ENCODE peak calls at places on chromosomes 1 and 21, in four cellular contexts. C, J, X and E are unnamed samples.

GRCh38 chr1:178740924-178741323 is 15.9 kb downstream of the RALGPS2 start:
- DNase-seq in C (no peak), J (no peak), X (no peak), E (no peak)

GRCh38 chr21:42534361-42534900 is 20.8 kb downstream of the SLC37A1 start:
- DNase-seq in C (no peak), J (no peak), X (no peak), E (no peak)

GRCh38 chr1:151934048-151934493 is 24.8 kb upstream of the THEM4 start:
- DNase-seq in C (peak), J (no peak), X (peak), E (peak)

GRCh38 chr1:62508187-62508758 is 71.4 kb downstream of the USP1 start:
- DNase-seq in C (peak), J (peak), X (peak), E (peak)

GRCh38 chr1:184820956-184821355 is 66.3 kb upstream of the EDEM3 start:
- DNase-seq in C (no peak), J (no peak), X (no peak), E (no peak)

GRCh38 chr1:2466834-2467554 is 9.1 kb upstream of the PLCH2 start:
- DNase-seq in C (peak), J (no peak), X (no peak), E (peak)

GRCh38 chr1:169879034-169879835 is 14.5 kb downstream of the SCYL3 start:
- DNase-seq in C (no peak), J (no peak), X (no peak), E (no peak)

GRCh38 chr1:50047916-50048694 is 24.4 kb upstream of the AGBL4 start:
- DNase-seq in C (no peak), J (no peak), X (no peak), E (peak)

GRCh38 chr1:112358798-112359408 is 37.1 kb upstream of the CTTNBP2NL start:
- DNase-seq in C (peak), J (no peak), X (peak), E (peak)

GRCh38 chr21:43574741-43575465 is 84.4 kb downstream of the HSF2BP start:
- DNase-seq in C (no peak), J (no peak), X (no peak), E (no peak)

GRCh38 chr21:43578677-43579313 is 80.5 kb downstream of the HSF2BP start:
- DNase-seq in C (no peak), J (no peak), X (no peak), E (no peak)

GRCh38 chr21:43573921-43574320 is 85.4 kb downstream of the HSF2BP start:
- DNase-seq in C (no peak), J (no peak), X (no peak), E (no peak)

GRCh38 chr21:43572443-43572842 is 86.8 kb downstream of the HSF2BP start:
- DNase-seq in C (no peak), J (no peak), X (no peak), E (no peak)

GRCh38 chr21:43575466-43575841 is 83.8 kb downstream of the HSF2BP start:
- DNase-seq in C (no peak), J (no peak), X (no peak), E (no peak)
- TF ChIP-seq BHLHE40 in C (no peak), J (no peak), X (no peak), E (no peak)

DNA sequence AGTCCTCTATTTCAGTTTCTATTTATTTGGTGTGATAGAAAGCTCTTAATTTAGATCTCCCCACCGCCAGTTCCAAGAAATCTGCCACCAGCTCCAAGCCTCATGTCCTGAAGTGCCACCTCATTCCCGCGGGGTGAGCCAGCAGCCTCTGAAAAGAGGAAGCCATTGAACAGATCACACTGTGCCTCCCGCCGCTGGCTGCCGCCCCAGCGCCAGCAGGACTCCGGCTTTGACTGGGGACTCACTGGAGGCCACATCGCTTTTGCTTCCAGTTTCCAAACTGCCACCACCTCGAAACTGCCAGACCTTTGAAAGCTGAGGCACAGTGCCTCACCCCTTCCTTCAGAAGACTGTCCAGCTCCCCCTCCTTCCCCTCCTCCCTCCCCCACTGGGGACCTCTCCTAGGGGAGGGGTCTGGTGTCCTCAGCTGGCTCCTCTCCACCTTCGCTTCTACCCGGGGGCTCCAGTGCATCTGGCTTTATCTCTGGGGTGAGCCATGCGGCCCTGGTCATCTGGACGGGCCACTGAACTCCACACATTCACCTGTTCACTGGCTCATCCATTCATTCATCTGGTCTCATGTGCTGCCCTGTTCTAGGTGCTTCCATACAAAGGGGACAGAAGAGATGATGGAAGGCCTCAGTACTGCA is 59.0 kb downstream of the VPS26C start:
- DNase-seq in C (peak), J (peak), X (peak), E (no peak)
- TF ChIP-seq TARDBP in C (no peak), J (peak), X (no peak), E (no peak)

GRCh38 chr1:223765719-223766340 is 53.5 kb downstream of the CAPN2 start:
- DNase-seq in C (no peak), J (no peak), X (peak), E (no peak)
- TF ChIP-seq BHLHE40 in C (no peak), J (no peak), X (no peak), E (no peak)

DNA sequence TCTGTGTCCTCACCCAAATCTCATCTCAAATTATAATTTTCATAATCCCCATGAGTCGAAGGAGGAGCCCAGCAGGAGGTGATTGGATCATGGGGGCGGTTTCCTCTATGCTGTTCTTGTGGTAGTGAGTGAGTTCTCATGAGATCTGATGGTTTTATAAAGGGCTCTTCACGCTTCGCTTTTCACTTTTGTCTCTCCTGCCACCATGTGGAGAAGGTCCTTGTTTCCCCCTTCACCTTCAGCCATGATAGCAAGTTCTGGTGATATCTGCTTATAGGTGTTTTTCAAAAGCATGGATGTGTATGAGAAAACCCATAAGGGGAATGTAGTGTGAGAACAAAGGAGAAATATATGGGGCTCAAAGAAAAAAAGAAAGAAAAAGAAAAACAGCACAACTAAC is 405.9 kb upstream of the RGS18 start:
- DNase-seq in C (no peak), J (no peak), X (no peak), E (no peak)
- TF ChIP-seq TARDBP in C (no peak), J (no peak), X (no peak), E (no peak)

DNA sequence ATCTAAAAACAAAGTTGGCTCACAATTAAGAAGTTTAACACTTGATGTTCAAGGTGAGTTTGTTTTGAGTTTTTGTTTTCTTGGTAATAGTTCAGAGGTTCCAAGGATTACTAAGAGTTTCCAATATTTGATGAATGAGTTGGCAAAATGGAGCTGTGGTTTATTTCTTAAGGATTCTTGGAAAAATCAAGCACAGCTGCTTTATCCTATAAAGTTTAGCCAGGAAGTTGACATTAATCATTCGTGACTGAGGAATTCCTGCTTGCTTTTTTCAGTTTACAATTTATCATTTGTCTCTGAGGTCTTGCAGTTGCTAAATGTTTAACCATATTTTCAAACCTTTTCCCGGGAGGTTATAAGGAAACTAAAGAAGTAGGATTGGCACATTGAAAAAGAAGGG is 15.2 kb downstream of the VCAM1 start:
- DNase-seq in C (no peak), J (no peak), X (no peak), E (no peak)
- TF ChIP-seq BHLHE40 in C (no peak), J (no peak), X (no peak), E (no peak)

GRCh38 chr21:29264721-29265120 is 34.0 kb upstream of the BACH1 start:
- DNase-seq in C (no peak), J (no peak), X (no peak), E (no peak)
- TF ChIP-seq TARDBP in C (no peak), J (no peak), X (no peak), E (no peak)

DNA sequence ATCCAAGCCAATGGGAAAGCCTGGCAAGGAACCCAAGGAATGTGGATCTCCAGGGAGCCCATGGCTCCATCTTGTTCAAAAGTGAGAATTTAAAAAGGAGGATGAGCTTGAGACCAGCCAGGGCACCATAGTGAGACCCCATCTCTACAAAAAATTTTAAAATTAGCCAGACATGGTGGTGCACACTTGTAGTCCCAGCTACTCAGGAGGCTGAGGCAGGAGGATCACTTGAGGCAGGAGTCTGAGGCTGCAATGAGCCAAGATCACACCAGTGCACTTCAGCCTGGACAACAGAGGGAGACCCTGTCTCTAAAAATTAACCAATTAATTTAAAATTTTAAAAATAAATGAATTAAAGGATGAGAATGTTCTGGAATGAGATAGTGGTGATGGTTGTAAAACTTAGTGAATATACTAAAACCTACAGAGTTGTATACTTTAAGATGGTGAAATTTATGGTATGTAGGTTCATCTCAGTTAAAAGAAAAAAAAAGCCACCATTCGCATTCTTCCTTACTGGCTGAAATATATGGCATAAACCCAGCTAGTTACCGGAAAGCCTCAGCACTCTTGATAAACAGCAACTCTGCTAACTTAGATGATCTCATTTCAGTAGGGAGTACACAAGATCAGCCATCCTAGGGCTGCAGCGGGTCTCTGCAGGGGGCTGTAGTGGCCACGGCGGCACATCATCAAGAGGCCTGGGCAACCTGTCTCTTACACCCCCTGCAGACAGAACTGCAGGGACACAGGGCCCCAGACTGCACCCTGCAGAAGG is 48.3 kb upstream of the H6PD start:
- DNase-seq in C (no peak), J (no peak), X (no peak), E (peak)
- TF ChIP-seq BHLHE40 in C (no peak), J (no peak), X (no peak), E (no peak)

GRCh38 chr1:198179556-198179981 is 22.8 kb downstream of the NEK7 start:
- DNase-seq in C (no peak), J (no peak), X (no peak), E (no peak)

GRCh38 chr1:198175418-198176170 is 18.8 kb downstream of the NEK7 start:
- DNase-seq in C (no peak), J (no peak), X (no peak), E (no peak)

GRCh38 chr1:198176179-198176578 is 19.4 kb downstream of the NEK7 start:
- DNase-seq in C (no peak), J (no peak), X (no peak), E (no peak)

GRCh38 chr1:198174297-198174696 is 17.5 kb downstream of the NEK7 start:
- DNase-seq in C (no peak), J (no peak), X (no peak), E (no peak)

GRCh38 chr1:198178615-198179014 is 21.8 kb downstream of the NEK7 start:
- DNase-seq in C (no peak), J (no peak), X (no peak), E (no peak)
- TF ChIP-seq TARDBP in C (no peak), J (no peak), X (no peak), E (no peak)